ENCODE peak calls at places on chromosomes 3 and 15, in eight cellular contexts. L, G, X, M, J, S, R and Q are unnamed samples.

GRCh38 chr3:64656544-64656943 is 31.3 kb downstream of the ADAMTS9 start:
- DNase-seq in M (no peak), L (no peak), X (no peak), G (no peak), S (no peak), R (no peak), J (no peak), Q (no peak)

GRCh38 chr3:112629425-112629824 is 11.5 kb downstream of the CCDC80 start:
- DNase-seq in S (no peak), G (peak), M (no peak), R (no peak), L (no peak), J (peak), X (no peak), Q (no peak)

GRCh38 chr15:94414921-94415320 is 183.6 kb downstream of the MCTP2 start:
- DNase-seq in X (no peak), J (no peak), R (no peak), G (no peak), S (no peak), M (no peak), L (no peak), Q (no peak)

GRCh38 chr3:184652465-184652864 is 59.4 kb downstream of the MAGEF1 start:
- DNase-seq in X (no peak), L (no peak), M (no peak), S (no peak), J (no peak), R (no peak), G (no peak), Q (no peak)

GRCh38 chr15:74013374-74013893 is 18.9 kb downstream of the PML start:
- DNase-seq in M (no peak), L (no peak), X (no peak), G (no peak), R (no peak), J (no peak), S (no peak), Q (no peak)

GRCh38 chr3:196889844-196890243 is 22.1 kb downstream of the SENP5 start:
- DNase-seq in L (no peak), X (no peak), J (no peak), G (no peak), S (no peak), R (no peak), M (no peak), Q (no peak)

GRCh38 chr3:102532901-102533300 is 98.1 kb downstream of the ZPLD1 start:
- DNase-seq in X (no peak), M (no peak), L (no peak), S (no peak), R (no peak), J (peak), G (no peak), Q (no peak)

GRCh38 chr15:28107111-28107893 is 8.2 kb upstream of the OCA2 start:
- DNase-seq in J (peak), L (peak), R (peak), X (no peak), G (no peak), M (no peak), S (no peak), Q (peak)

GRCh38 chr15:27617013-27617412 is 482.1 kb downstream of the OCA2 start:
- DNase-seq in R (no peak), M (no peak), G (no peak), S (no peak), X (no peak), J (no peak), L (no peak), Q (no peak)

GRCh38 chr3:12866836-12867235 is 25.5 kb upstream of the RPL32 start:
- DNase-seq in X (no peak), M (no peak), L (no peak), S (no peak), J (no peak), R (no peak), G (no peak), Q (no peak)

GRCh38 chr3:13618836-13619235 is 69.9 kb downstream of the FBLN2 start:
- DNase-seq in M (no peak), G (no peak), X (no peak), S (no peak), J (no peak), L (no peak), R (no peak), Q (no peak)

GRCh38 chr3:9915252-9916141 is 1.4 kb upstream of the IL17RC start:
- DNase-seq in S (peak), X (peak), J (peak), R (peak), L (peak), M (no peak), G (peak), Q (peak)

GRCh38 chr3:141561426-141562034 is 74.7 kb downstream of the RASA2 start:
- DNase-seq in G (peak), X (peak), M (peak), L (peak), S (no peak), R (peak), J (peak), Q (peak)

GRCh38 chr15:67406257-67406861 is 114.6 kb upstream of the C15orf61 start:
- DNase-seq in M (no peak), G (no peak), S (no peak), X (no peak), R (no peak), J (peak), L (no peak), Q (no peak)

GRCh38 chr3:127612966-127613365 is 14.8 kb downstream of the MCM2 start:
- DNase-seq in R (no peak), J (no peak), X (no peak), G (no peak), M (no peak), L (no peak), S (no peak), Q (no peak)

GRCh38 chr15:75661041-75661778 is 13.5 kb downstream of the SNX33 start:
- DNase-seq in L (no peak), R (peak), J (peak), S (no peak), X (no peak), G (peak), M (no peak), Q (no peak)

GRCh38 chr3:52441772-52442332 is 3.1 kb downstream of the SEMA3G start:
- DNase-seq in X (no peak), G (no peak), R (no peak), J (no peak), S (no peak), L (no peak), M (no peak), Q (no peak)

GRCh38 chr3:70832811-70833509 is 520.5 kb upstream of the MDFIC2 start:
- DNase-seq in L (no peak), S (no peak), R (no peak), J (peak), G (no peak), M (no peak), X (no peak), Q (no peak)

GRCh38 chr3:60812544-60812943 is 438.7 kb downstream of the FHIT start:
- DNase-seq in S (no peak), J (no peak), X (peak), L (no peak), G (no peak), R (no peak), M (no peak), Q (no peak)

GRCh38 chr15:76340802-76341365 is 4.3 kb downstream of the ISL2 start:
- DNase-seq in S (no peak), R (peak), M (no peak), G (no peak), J (peak), X (peak), L (peak), Q (no peak)

GRCh38 chr15:92811514-92811913 is 88.6 kb upstream of the CHD2 start:
- DNase-seq in G (no peak), M (no peak), X (no peak), R (no peak), J (no peak), L (no peak), S (no peak), Q (no peak)

GRCh38 chr3:137926991-137927390 is 83.0 kb upstream of the CLDN18 start:
- DNase-seq in R (no peak), X (no peak), L (no peak), M (no peak), J (no peak), S (no peak), G (no peak), Q (no peak)

GRCh38 chr3:63199606-63200005 is 78.5 kb upstream of the SYNPR start:
- DNase-seq in S (no peak), G (no peak), M (no peak), J (no peak), X (no peak), L (no peak), R (no peak), Q (no peak)
- TF ChIP-seq CTCF in S (no peak), G (no peak), M (no peak), J (no peak), X (no peak), L (no peak), R (no peak), Q (no peak)

DNA sequence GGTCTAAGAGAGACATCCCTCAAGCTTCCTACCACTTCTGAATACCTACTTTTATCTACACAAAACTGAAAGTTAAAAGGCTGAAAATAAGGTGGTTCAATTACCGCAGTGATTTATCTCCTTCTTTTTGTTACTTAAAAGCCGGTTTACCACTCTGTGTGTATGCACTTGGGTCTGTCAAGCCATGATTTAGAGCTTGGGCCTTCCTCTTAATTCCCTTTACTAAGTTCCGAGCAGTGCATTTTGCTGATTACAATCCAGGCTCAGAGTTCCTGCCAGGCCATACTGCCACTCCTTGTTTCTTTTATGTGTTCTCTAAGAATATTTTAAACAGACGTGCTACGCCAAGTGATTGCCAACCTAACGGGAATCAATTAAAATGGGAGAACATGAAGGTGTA is 16.5 kb downstream of the KCTD6 start:
- DNase-seq in S (no peak), R (no peak), X (no peak), J (no peak), G (no peak), L (no peak), M (no peak), Q (no peak)
- TF ChIP-seq CTCF in S (no peak), R (no peak), X (no peak), J (no peak), G (no peak), L (no peak), M (no peak), Q (no peak)

GRCh38 chr3:138941259-138941885 is 5.6 kb downstream of the FOXL2 start:
- DNase-seq in M (no peak), L (peak), J (peak), X (no peak), R (peak), S (no peak), G (no peak), Q (peak)
- TF ChIP-seq CTCF in M (peak), L (peak), J (peak), X (peak), R (peak), S (no peak), G (peak), Q (peak)

GRCh38 chr15:60936186-60936585 is 292.9 kb downstream of the RORA start:
- DNase-seq in X (no peak), G (no peak), L (no peak), S (no peak), R (no peak), J (no peak), M (no peak), Q (no peak)

GRCh38 chr15:60935130-60935529 is 294.0 kb downstream of the RORA start:
- DNase-seq in L (no peak), J (no peak), G (no peak), S (no peak), R (no peak), X (no peak), M (no peak), Q (no peak)

GRCh38 chr15:60933914-60934885 is 294.9 kb downstream of the RORA start:
- DNase-seq in R (no peak), M (no peak), S (no peak), L (no peak), X (no peak), J (peak), G (no peak), Q (no peak)

GRCh38 chr15:60928987-60929386 is 300.1 kb downstream of the RORA start:
- DNase-seq in R (no peak), L (no peak), X (no peak), M (no peak), G (no peak), S (no peak), J (no peak), Q (no peak)

GRCh38 chr15:60932051-60932915 is 296.8 kb downstream of the RORA start:
- DNase-seq in M (no peak), X (no peak), J (peak), L (no peak), G (peak), S (peak), R (no peak), Q (no peak)
- TF ChIP-seq CTCF in M (peak), X (peak), J (no peak), L (no peak), G (peak), S (no peak), R (no peak), Q (no peak)

GRCh38 chr15:96359772-96360498 is 29.4 kb downstream of the NR2F2 start:
- DNase-seq in M (no peak), G (peak), X (no peak), L (no peak), J (peak), S (no peak), R (peak), Q (no peak)
- TF ChIP-seq CTCF in M (no peak), G (no peak), X (no peak), L (no peak), J (no peak), S (no peak), R (no peak), Q (no peak)

DNA sequence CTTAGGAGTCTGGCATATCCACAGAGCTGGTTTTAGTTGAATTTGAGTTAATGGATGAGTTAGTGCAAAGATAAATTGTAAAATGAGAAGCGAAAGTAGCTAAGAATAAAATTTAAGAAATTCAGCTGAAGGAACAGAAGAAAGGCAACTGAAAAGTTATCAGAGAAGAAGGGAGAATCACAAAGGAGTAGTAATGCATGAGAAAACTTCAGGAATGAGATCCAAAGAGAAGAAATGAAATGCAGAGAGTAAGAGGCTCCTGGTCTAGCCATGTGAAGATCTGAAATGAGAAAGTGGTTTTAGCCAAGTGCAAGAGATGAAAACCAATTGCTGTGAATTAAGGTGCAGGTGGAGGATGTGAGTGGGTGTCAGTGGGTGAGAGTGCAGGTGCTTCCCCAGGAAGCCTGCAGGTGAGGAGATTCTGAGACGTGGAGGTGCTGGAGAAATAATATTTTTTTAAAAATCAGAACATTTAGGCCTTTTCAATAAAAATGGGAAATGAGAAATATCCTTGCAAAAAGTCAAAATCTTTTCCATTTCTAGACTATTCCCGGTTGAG is 18.5 kb downstream of the KBTBD8 start:
- DNase-seq in X (no peak), G (no peak), J (no peak), S (no peak), M (no peak), L (no peak), R (no peak), Q (no peak)
- TF ChIP-seq CTCF in X (no peak), G (no peak), J (no peak), S (no peak), M (no peak), L (no peak), R (no peak), Q (no peak)

GRCh38 chr3:109081746-109082510 is 36.0 kb downstream of the MORC1 start:
- DNase-seq in G (peak), M (peak), X (peak), L (peak), J (peak), R (peak), S (no peak), Q (peak)
- TF ChIP-seq CTCF in G (peak), M (peak), X (peak), L (peak), J (peak), R (peak), S (peak), Q (peak)

GRCh38 chr15:69008056-69008455 is 6.4 kb upstream of the NOX5 start:
- DNase-seq in G (no peak), J (no peak), M (no peak), X (no peak), L (no peak), S (no peak), R (no peak), Q (no peak)

GRCh38 chr15:69002783-69003182 is 11.7 kb upstream of the NOX5 start:
- DNase-seq in X (no peak), M (no peak), L (no peak), R (no peak), S (no peak), J (no peak), G (no peak), Q (no peak)

GRCh38 chr15:69000091-69000490 is 14.4 kb upstream of the NOX5 start:
- DNase-seq in S (no peak), L (no peak), R (no peak), X (no peak), J (no peak), G (no peak), M (no peak), Q (no peak)

GRCh38 chr15:69000725-69001503 is 13.6 kb upstream of the NOX5 start:
- DNase-seq in G (no peak), X (no peak), S (no peak), J (no peak), L (no peak), M (no peak), R (no peak), Q (no peak)

GRCh38 chr15:69003971-69004370 is 10.5 kb upstream of the NOX5 start:
- DNase-seq in S (no peak), X (no peak), J (no peak), G (no peak), M (no peak), L (no peak), R (no peak), Q (no peak)
- TF ChIP-seq CTCF in S (no peak), X (no peak), J (no peak), G (no peak), M (no peak), L (no peak), R (no peak), Q (no peak)